ENCODE peak calls at places on chromosomes 3 and 15, in nine cellular contexts. N is B cell, V is T-helper 2 cell, L is DMS 273 treated with DMSO at 0.1 percent for 48 hours, F is progenitor cell of endocrine pancreas, U is IMR-90, O is Daoy, J is astrocyte of the hippocampus, T is AG08396. B is an unnamed sample.

GRCh38 chr3:44171891-44172290 is 69.8 kb upstream of the TOPAZ1 start:
- DNase-seq in N (no peak), U (no peak), F (no peak), L (no peak), J (no peak), T (no peak), V (no peak), O (no peak), B (no peak)

GRCh38 chr15:48061588-48061987 is 59.2 kb upstream of the SLC24A5 start:
- DNase-seq in F (no peak), J (no peak), T (no peak), O (no peak), V (no peak), N (no peak), L (no peak), U (no peak), B (no peak)

GRCh38 chr3:129614927-129615363 is 8.5 kb upstream of the PLXND1 start:
- DNase-seq in F (no peak), J (no peak), L (no peak), O (no peak), V (no peak), U (no peak), T (no peak), N (no peak), B (no peak)

GRCh38 chr3:87390821-87391220 is 114.4 kb upstream of the POU1F1 start:
- DNase-seq in F (no peak), U (no peak), J (no peak), T (no peak), V (no peak), L (no peak), O (no peak), N (no peak), B (no peak)

GRCh38 chr15:89408512-89409183 is 74.0 kb upstream of the POLG start:
- DNase-seq in V (no peak), O (no peak), U (peak), F (no peak), L (no peak), N (no peak), T (no peak), J (peak), B (no peak)

GRCh38 chr15:91383532-91383931 is 283.5 kb downstream of the SV2B start:
- DNase-seq in N (no peak), O (no peak), V (no peak), F (no peak), J (no peak), T (no peak), L (no peak), U (no peak), B (no peak)

GRCh38 chr3:193391902-193392301 is 13.3 kb upstream of the ATP13A5 start:
- DNase-seq in T (peak), F (no peak), V (no peak), L (peak), J (peak), U (no peak), O (peak), N (no peak), B (no peak)

GRCh38 chr3:187936676-187937075 is 191.4 kb upstream of the BCL6 start:
- DNase-seq in J (no peak), F (no peak), U (no peak), O (no peak), V (no peak), N (no peak), T (no peak), L (no peak), B (no peak)

GRCh38 chr15:39594056-39594763 is 13.3 kb downstream of the THBS1 start:
- DNase-seq in L (no peak), O (peak), T (no peak), U (peak), N (no peak), J (peak), V (no peak), F (no peak), B (no peak)

GRCh38 chr3:131356006-131356405 is 25.6 kb upstream of the NUDT16 start:
- DNase-seq in J (no peak), T (no peak), O (peak), F (no peak), U (peak), L (no peak), V (no peak), N (no peak), B (no peak)

GRCh38 chr3:100426029-100426682 is 24.8 kb downstream of the LNP1 start:
- DNase-seq in J (no peak), N (no peak), V (no peak), L (no peak), F (no peak), T (no peak), U (no peak), O (no peak), B (no peak)

GRCh38 chr3:177751770-177752169 is 554.5 kb upstream of the TBL1XR1 start:
- DNase-seq in J (no peak), V (no peak), O (no peak), F (no peak), L (no peak), U (no peak), N (no peak), T (no peak), B (no peak)

GRCh38 chr15:40414816-40415215 is 9.2 kb downstream of the IVD start:
- DNase-seq in V (no peak), F (no peak), O (no peak), T (no peak), L (no peak), U (no peak), N (no peak), J (no peak), B (no peak)

GRCh38 chr3:114551770-114552526 is 258.1 kb downstream of the TIGIT start:
- DNase-seq in V (no peak), N (no peak), O (peak), L (no peak), J (peak), U (peak), F (no peak), T (no peak), B (no peak)

GRCh38 chr3:156416846-156417581 is 137.9 kb downstream of the SSR3 start:
- DNase-seq in L (peak), O (no peak), J (no peak), N (no peak), U (no peak), V (no peak), F (no peak), T (no peak), B (no peak)

GRCh38 chr15:67199881-67200763 is 54.3 kb downstream of the AAGAB start:
- DNase-seq in L (no peak), U (peak), O (peak), V (no peak), N (no peak), T (no peak), F (no peak), J (peak), B (no peak)